ENCODE peak calls at places on chromosome 4, in ten cellular contexts. Q is ovary; F is COR-L47; O is D341Med; I is glomerular endothelial cell; E is CD4-positive, alpha-beta T cell; Z is M059J; U is caudate nucleus; J is ELR; A is GM04503. L is an unnamed sample.

GRCh38 chr4:87423313-87424031 is 1.1 kb downstream of the NUDT9 start:
- DNase-seq in Q (no peak), F (peak), O (peak), I (no peak), E (no peak), Z (peak), U (no peak), J (peak), A (no peak), L (no peak)

GRCh38 chr4:139663561-139664138 is 2.0 kb upstream of the MGST2 start:
- DNase-seq in Q (no peak), F (no peak), O (no peak), I (no peak), E (no peak), Z (no peak), U (no peak), J (no peak), A (no peak), L (no peak)

GRCh38 chr4:56764775-56765174 is 56.7 kb downstream of the SPINK2 start:
- DNase-seq in Q (no peak), F (no peak), O (no peak), I (no peak), E (no peak), Z (peak), U (no peak), J (peak), A (no peak), L (peak)

GRCh38 chr4:78121338-78121904 is 64.3 kb downstream of the FRAS1 start:
- DNase-seq in Q (no peak), F (no peak), O (no peak), I (no peak), E (no peak), Z (no peak), U (no peak), J (no peak), A (no peak), L (peak)

GRCh38 chr4:84582302-84582987 is 482 bp upstream of the CDS1 start:
- DNase-seq in Q (peak), F (peak), O (peak), I (no peak), E (peak), Z (peak), U (peak), J (peak), A (no peak), L (peak)

GRCh38 chr4:100340534-100341364 is 150.5 kb upstream of the DDIT4L start:
- DNase-seq in Q (no peak), F (no peak), O (no peak), I (no peak), E (no peak), Z (peak), U (no peak), J (peak), A (peak), L (peak)

GRCh38 chr4:153620352-153620751 is 63.7 kb upstream of the TLR2 start:
- DNase-seq in Q (no peak), F (no peak), O (no peak), I (no peak), E (no peak), Z (no peak), U (no peak), J (no peak), A (peak), L (peak)

GRCh38 chr4:73864365-73864764 is 4.8 kb upstream of the CXCL1 start:
- DNase-seq in Q (no peak), F (no peak), O (peak), I (no peak), E (no peak), Z (peak), U (no peak), J (peak), A (no peak), L (no peak)

GRCh38 chr4:60805500-60806313 is 394.4 kb upstream of the ADGRL3 start:
- DNase-seq in Q (no peak), F (peak), O (peak), I (no peak), E (no peak), Z (no peak), U (no peak), J (peak), A (no peak), L (no peak)